ENCODE peak calls at places on chromosome 14, in six cellular contexts. One of them, this sample, is unnamed.
A peak's percentile ranks its signal among the peaks of the same experiment; 100 is the strongest.

GRCh38 chr14:24296341-24297157 is 3.0 kb downstream of the DHRS1 start:
- DNase-seq in nephron progenitor cell: peak; percentile 54
- DNase-seq in KBM-7: peak; percentile 82
- DNase-seq in fibroblast of lung: peak; percentile 89
- DNase-seq in omental fat pad: peak; percentile 59
- DNase-seq in anterior cingulate cortex: peak; percentile 45
- DNase-seq in this sample: no peak

GRCh38 chr14:68733086-68733621 is 59.7 kb downstream of the ZFP36L1 start:
- DNase-seq in anterior cingulate cortex: peak; percentile 14
- DNase-seq in KBM-7: peak; percentile 72
- DNase-seq in nephron progenitor cell: no peak
- DNase-seq in fibroblast of lung: no peak
- DNase-seq in omental fat pad: no peak
- DNase-seq in this sample: no peak

GRCh38 chr14:95482967-95483842 is 33.2 kb downstream of the SYNE3 start:
- DNase-seq in fibroblast of lung: peak; percentile 97
- DNase-seq in anterior cingulate cortex: no peak
- DNase-seq in omental fat pad: peak; percentile 67
- DNase-seq in KBM-7: no peak
- DNase-seq in nephron progenitor cell: no peak
- DNase-seq in this sample: no peak

GRCh38 chr14:77590845-77591506 is 25.5 kb downstream of the SPTLC2 start:
- DNase-seq in omental fat pad: no peak
- DNase-seq in KBM-7: no peak
- DNase-seq in fibroblast of lung: no peak
- DNase-seq in nephron progenitor cell: no peak
- DNase-seq in anterior cingulate cortex: no peak
- DNase-seq in this sample: no peak

GRCh38 chr14:95496111-95496681 is 20.3 kb downstream of the SYNE3 start:
- DNase-seq in anterior cingulate cortex: no peak
- DNase-seq in fibroblast of lung: peak; percentile 43
- DNase-seq in KBM-7: no peak
- DNase-seq in nephron progenitor cell: no peak
- DNase-seq in omental fat pad: no peak
- DNase-seq in this sample: no peak

GRCh38 chr14:99073401-99073800 is 198.6 kb downstream of the BCL11B start:
- DNase-seq in anterior cingulate cortex: no peak
- DNase-seq in nephron progenitor cell: no peak
- DNase-seq in omental fat pad: no peak
- DNase-seq in KBM-7: peak; percentile 5
- DNase-seq in fibroblast of lung: no peak
- DNase-seq in this sample: no peak

GRCh38 chr14:104753528-104754212 is 723 bp downstream of the SIVA1 start:
- DNase-seq in omental fat pad: no peak
- DNase-seq in KBM-7: peak; percentile 15
- DNase-seq in anterior cingulate cortex: no peak
- DNase-seq in nephron progenitor cell: no peak
- DNase-seq in fibroblast of lung: no peak
- DNase-seq in this sample: no peak

GRCh38 chr14:33331176-33331949 is 392.7 kb downstream of the NPAS3 start:
- DNase-seq in anterior cingulate cortex: no peak
- DNase-seq in nephron progenitor cell: no peak
- DNase-seq in fibroblast of lung: no peak
- DNase-seq in KBM-7: no peak
- DNase-seq in omental fat pad: no peak
- DNase-seq in this sample: no peak

GRCh38 chr14:21647380-21647779 is 6.3 kb upstream of the OR4E2 start:
- DNase-seq in anterior cingulate cortex: no peak
- DNase-seq in fibroblast of lung: no peak
- DNase-seq in KBM-7: no peak
- DNase-seq in omental fat pad: no peak
- DNase-seq in nephron progenitor cell: no peak
- DNase-seq in this sample: no peak

GRCh38 chr14:55832974-55833373 is 253.0 kb downstream of the KTN1 start:
- DNase-seq in anterior cingulate cortex: no peak
- DNase-seq in fibroblast of lung: no peak
- DNase-seq in omental fat pad: no peak
- DNase-seq in KBM-7: no peak
- DNase-seq in nephron progenitor cell: no peak
- DNase-seq in this sample: no peak

GRCh38 chr14:73239463-73240241 is 2.3 kb downstream of the PAPLN start:
- DNase-seq in omental fat pad: no peak
- DNase-seq in anterior cingulate cortex: peak; percentile 44
- DNase-seq in nephron progenitor cell: peak; percentile 62
- DNase-seq in KBM-7: no peak
- DNase-seq in fibroblast of lung: peak; percentile 72
- DNase-seq in this sample: no peak

GRCh38 chr14:91286530-91286937 is 42.0 kb upstream of the GPR68 start:
- DNase-seq in nephron progenitor cell: peak; percentile 80
- DNase-seq in KBM-7: peak; percentile 84
- DNase-seq in omental fat pad: peak; percentile 86
- DNase-seq in anterior cingulate cortex: peak; percentile 61
- DNase-seq in fibroblast of lung: peak; percentile 74
- DNase-seq in this sample: no peak

GRCh38 chr14:67514650-67515385 is 18.3 kb upstream of the PLEKHH1 start:
- DNase-seq in KBM-7: peak; percentile 29
- DNase-seq in anterior cingulate cortex: peak; percentile 61
- DNase-seq in fibroblast of lung: peak; percentile 37
- DNase-seq in nephron progenitor cell: peak; percentile 55
- DNase-seq in omental fat pad: no peak
- DNase-seq in this sample: no peak

GRCh38 chr14:52332269-52332668 is 18.2 kb downstream of the PTGER2 start:
- DNase-seq in KBM-7: no peak
- DNase-seq in omental fat pad: no peak
- DNase-seq in fibroblast of lung: no peak
- DNase-seq in anterior cingulate cortex: no peak
- DNase-seq in nephron progenitor cell: no peak
- DNase-seq in this sample: no peak

GRCh38 chr14:24992624-24993360 is 57.2 kb downstream of the STXBP6 start:
- DNase-seq in nephron progenitor cell: no peak
- DNase-seq in omental fat pad: no peak
- DNase-seq in fibroblast of lung: no peak
- DNase-seq in KBM-7: no peak
- DNase-seq in anterior cingulate cortex: no peak
- DNase-seq in this sample: no peak

GRCh38 chr14:37466623-37467088 is 128.4 kb downstream of the FOXA1 start:
- DNase-seq in anterior cingulate cortex: no peak
- DNase-seq in nephron progenitor cell: no peak
- DNase-seq in omental fat pad: no peak
- DNase-seq in KBM-7: no peak
- DNase-seq in fibroblast of lung: peak; percentile 22
- DNase-seq in this sample: no peak

GRCh38 chr14:93214598-93214997 is 7.5 kb downstream of the UBR7 start:
- DNase-seq in nephron progenitor cell: no peak
- DNase-seq in omental fat pad: no peak
- DNase-seq in KBM-7: no peak
- DNase-seq in fibroblast of lung: no peak
- DNase-seq in anterior cingulate cortex: no peak
- DNase-seq in this sample: no peak

GRCh38 chr14:105508069-105508468 is 17.0 kb downstream of the TEDC1 start:
- DNase-seq in fibroblast of lung: no peak
- DNase-seq in nephron progenitor cell: no peak
- DNase-seq in omental fat pad: peak; percentile 16
- DNase-seq in anterior cingulate cortex: no peak
- DNase-seq in KBM-7: no peak
- DNase-seq in this sample: no peak

GRCh38 chr14:68683326-68683725 is 109.5 kb downstream of the ZFP36L1 start:
- DNase-seq in nephron progenitor cell: no peak
- DNase-seq in omental fat pad: no peak
- DNase-seq in KBM-7: no peak
- DNase-seq in fibroblast of lung: no peak
- DNase-seq in anterior cingulate cortex: no peak
- DNase-seq in this sample: no peak

GRCh38 chr14:32330356-32331226 is 1.5 kb downstream of the AKAP6 start:
- DNase-seq in nephron progenitor cell: no peak
- DNase-seq in omental fat pad: no peak
- DNase-seq in fibroblast of lung: no peak
- DNase-seq in KBM-7: no peak
- DNase-seq in anterior cingulate cortex: no peak
- DNase-seq in this sample: no peak

GRCh38 chr14:31745741-31746140 is 184.5 kb downstream of the NUBPL start:
- DNase-seq in omental fat pad: no peak
- DNase-seq in nephron progenitor cell: no peak
- DNase-seq in KBM-7: no peak
- DNase-seq in anterior cingulate cortex: no peak
- DNase-seq in fibroblast of lung: no peak
- DNase-seq in this sample: no peak

GRCh38 chr14:32633214-32633864 is 304.2 kb downstream of the AKAP6 start:
- DNase-seq in nephron progenitor cell: no peak
- DNase-seq in KBM-7: no peak
- DNase-seq in anterior cingulate cortex: no peak
- DNase-seq in fibroblast of lung: no peak
- DNase-seq in omental fat pad: no peak
- DNase-seq in this sample: no peak

GRCh38 chr14:54782803-54783659 is 119.6 kb downstream of the GCH1 start:
- DNase-seq in KBM-7: peak; percentile 44
- DNase-seq in omental fat pad: no peak
- DNase-seq in anterior cingulate cortex: no peak
- DNase-seq in fibroblast of lung: no peak
- DNase-seq in nephron progenitor cell: peak; percentile 22
- DNase-seq in this sample: no peak

GRCh38 chr14:101706509-101707284 is 54.8 kb upstream of the PPP2R5C start:
- DNase-seq in omental fat pad: no peak
- DNase-seq in fibroblast of lung: no peak
- DNase-seq in KBM-7: no peak
- DNase-seq in nephron progenitor cell: no peak
- DNase-seq in anterior cingulate cortex: no peak
- DNase-seq in this sample: no peak

GRCh38 chr14:72736791-72737559 is 156.9 kb downstream of the DPF3 start:
- DNase-seq in KBM-7: no peak
- DNase-seq in nephron progenitor cell: no peak
- DNase-seq in anterior cingulate cortex: no peak
- DNase-seq in fibroblast of lung: peak; percentile 64
- DNase-seq in omental fat pad: no peak
- DNase-seq in this sample: no peak

GRCh38 chr14:61573748-61574513 is 121.4 kb upstream of the HIF1A start:
- DNase-seq in omental fat pad: no peak
- DNase-seq in anterior cingulate cortex: no peak
- DNase-seq in nephron progenitor cell: no peak
- DNase-seq in fibroblast of lung: no peak
- DNase-seq in KBM-7: no peak
- DNase-seq in this sample: no peak

GRCh38 chr14:101223561-101224162 is 320.1 kb upstream of the RTL1 start:
- DNase-seq in KBM-7: no peak
- DNase-seq in omental fat pad: no peak
- DNase-seq in anterior cingulate cortex: no peak
- DNase-seq in fibroblast of lung: no peak
- DNase-seq in nephron progenitor cell: no peak
- DNase-seq in this sample: no peak

GRCh38 chr14:74843653-74844052 is 32.3 kb downstream of the PROX2 start:
- DNase-seq in omental fat pad: no peak
- DNase-seq in KBM-7: no peak
- DNase-seq in nephron progenitor cell: no peak
- DNase-seq in fibroblast of lung: peak; percentile 36
- DNase-seq in anterior cingulate cortex: no peak
- DNase-seq in this sample: no peak

GRCh38 chr14:101194356-101195308 is 291.1 kb upstream of the RTL1 start:
- DNase-seq in anterior cingulate cortex: no peak
- DNase-seq in omental fat pad: peak; percentile 12
- DNase-seq in nephron progenitor cell: no peak
- DNase-seq in KBM-7: no peak
- DNase-seq in fibroblast of lung: no peak
- DNase-seq in this sample: no peak

GRCh38 chr14:85438001-85438400 is 91.9 kb upstream of the FLRT2 start:
- DNase-seq in omental fat pad: no peak
- DNase-seq in anterior cingulate cortex: no peak
- DNase-seq in fibroblast of lung: no peak
- DNase-seq in KBM-7: no peak
- DNase-seq in nephron progenitor cell: no peak
- DNase-seq in this sample: no peak

GRCh38 chr14:76780875-76781647 is 19.8 kb downstream of the VASH1 start:
- DNase-seq in nephron progenitor cell: no peak
- DNase-seq in anterior cingulate cortex: peak; percentile 75
- DNase-seq in omental fat pad: no peak
- DNase-seq in fibroblast of lung: peak; percentile 25
- DNase-seq in KBM-7: no peak
- DNase-seq in this sample: no peak

GRCh38 chr14:65028937-65029336 is 42.2 kb downstream of the FNTB start:
- DNase-seq in KBM-7: no peak
- DNase-seq in anterior cingulate cortex: no peak
- DNase-seq in omental fat pad: no peak
- DNase-seq in fibroblast of lung: peak; percentile 24
- DNase-seq in nephron progenitor cell: no peak
- DNase-seq in this sample: no peak

GRCh38 chr14:99628832-99629618 is 15.9 kb upstream of the HHIPL1 start:
- DNase-seq in KBM-7: peak; percentile 77
- DNase-seq in anterior cingulate cortex: peak; percentile 75
- DNase-seq in omental fat pad: peak; percentile 48
- DNase-seq in fibroblast of lung: peak; percentile 68
- DNase-seq in nephron progenitor cell: peak; percentile 85
- DNase-seq in this sample: peak; percentile 31

GRCh38 chr14:61504841-61505340 is 183.5 kb downstream of the PRKCH start:
- DNase-seq in anterior cingulate cortex: no peak
- DNase-seq in KBM-7: no peak
- DNase-seq in fibroblast of lung: no peak
- DNase-seq in omental fat pad: no peak
- DNase-seq in nephron progenitor cell: no peak
- DNase-seq in this sample: no peak

GRCh38 chr14:36502558-36503508 is 17.2 kb downstream of the NKX2-1 start:
- DNase-seq in nephron progenitor cell: no peak
- DNase-seq in anterior cingulate cortex: no peak
- DNase-seq in KBM-7: no peak
- DNase-seq in fibroblast of lung: no peak
- DNase-seq in omental fat pad: no peak
- DNase-seq in this sample: no peak

GRCh38 chr14:33781267-33781666 is 169.6 kb downstream of the EGLN3 start:
- DNase-seq in KBM-7: no peak
- DNase-seq in fibroblast of lung: peak; percentile 20
- DNase-seq in nephron progenitor cell: no peak
- DNase-seq in omental fat pad: no peak
- DNase-seq in anterior cingulate cortex: no peak
- DNase-seq in this sample: no peak

GRCh38 chr14:100965296-100965695 is 61.8 kb upstream of the RTL1 start:
- DNase-seq in fibroblast of lung: no peak
- DNase-seq in anterior cingulate cortex: no peak
- DNase-seq in KBM-7: no peak
- DNase-seq in nephron progenitor cell: no peak
- DNase-seq in omental fat pad: no peak
- DNase-seq in this sample: no peak